ENCODE peak calls at places on chromosomes 2 and 18, in four cellular contexts. F, Y, V and C are unnamed samples.

GRCh38 chr2:210458395-210458794 is 18.2 kb downstream of the LANCL1 start:
- DNase-seq in F (no peak), Y (no peak), V (no peak), C (no peak)

GRCh38 chr2:137881711-137882110 is 82.6 kb upstream of the HNMT start:
- DNase-seq in F (no peak), Y (no peak), V (no peak), C (no peak)

GRCh38 chr2:235146871-235147565 is 195.2 kb downstream of the SH3BP4 start:
- DNase-seq in F (no peak), Y (no peak), V (no peak), C (no peak)

GRCh38 chr18:3538456-3538855 is 88.5 kb downstream of the TGIF1 start:
- DNase-seq in F (no peak), Y (no peak), V (no peak), C (no peak)

GRCh38 chr2:229191413-229191812 is 79.7 kb downstream of the PID1 start:
- DNase-seq in F (no peak), Y (no peak), V (no peak), C (no peak)

GRCh38 chr18:69659142-69659651 is 258.5 kb downstream of the DOK6 start:
- DNase-seq in F (no peak), Y (no peak), V (no peak), C (no peak)

GRCh38 chr18:12251311-12251710 is 2.9 kb upstream of the CIDEA start:
- DNase-seq in F (no peak), Y (no peak), V (no peak), C (no peak)

GRCh38 chr2:218047532-218048230 is 21.4 kb upstream of the RUFY4 start:
- DNase-seq in F (no peak), Y (no peak), V (no peak), C (no peak)

GRCh38 chr2:174568425-174568824 is 29.2 kb downstream of the WIPF1 start:
- DNase-seq in F (no peak), Y (no peak), V (peak), C (no peak)

GRCh38 chr2:30037016-30037415 is 109.8 kb upstream of the YPEL5 start:
- DNase-seq in F (no peak), Y (peak), V (no peak), C (no peak)

GRCh38 chr18:59871711-59872362 is 28.0 kb upstream of the PMAIP1 start:
- DNase-seq in F (no peak), Y (no peak), V (no peak), C (no peak)

GRCh38 chr2:134260726-134261125 is 6.9 kb downstream of the MGAT5 start:
- DNase-seq in F (peak), Y (peak), V (no peak), C (no peak)

GRCh38 chr2:50956886-50957285 is 75.0 kb downstream of the NRXN1 start:
- DNase-seq in F (no peak), Y (no peak), V (no peak), C (no peak)

GRCh38 chr2:212908031-212908430 is 243.4 kb downstream of the IKZF2 start:
- DNase-seq in F (no peak), Y (no peak), V (no peak), C (no peak)

GRCh38 chr18:13993730-13994129 is 78.4 kb upstream of the MC2R start:
- DNase-seq in F (no peak), Y (peak), V (no peak), C (no peak)

GRCh38 chr2:6946722-6947121 is 29.5 kb downstream of the RNF144A start:
- DNase-seq in F (no peak), Y (peak), V (no peak), C (no peak)

GRCh38 chr2:199457147-199458016 is at the start of gene SATB2:
- DNase-seq in F (no peak), Y (peak), V (no peak), C (no peak)

GRCh38 chr2:118122768-118123335 is 34.6 kb downstream of the INSIG2 start:
- DNase-seq in F (no peak), Y (peak), V (no peak), C (no peak)

GRCh38 chr2:233643128-233643527 is 6.9 kb downstream of the UGT1A10 start:
- DNase-seq in F (no peak), Y (peak), V (no peak), C (no peak)

GRCh38 chr18:74514860-74515495 is 18.8 kb downstream of the CNDP2 start:
- DNase-seq in F (no peak), Y (no peak), V (no peak), C (no peak)

GRCh38 chr2:241760301-241760771 is 16.3 kb upstream of the GAL3ST2 start:
- DNase-seq in F (no peak), Y (no peak), V (no peak), C (peak)